ENCODE peak calls at places on chromosomes 3 and 15, in nine cellular contexts. One of them, this sample, is unnamed.

GRCh38 chr3:89859738-89860137 is 752.3 kb downstream of the EPHA3 start:
- DNase-seq in CD4-positive, alpha-beta T cell: no peak
- DNase-seq in esophagus squamous epithelium: no peak
- DNase-seq in A673: no peak
- DNase-seq in cardiac muscle cell: no peak
- DNase-seq in lower leg skin: no peak
- DNase-seq in lower lobe of right lung: no peak
- DNase-seq in neural crest cell: no peak
- DNase-seq in fibroblast of pulmonary artery: no peak
- DNase-seq in this sample: no peak

GRCh38 chr3:187210555-187211327 is 13.5 kb downstream of the RTP1 start:
- DNase-seq in CD4-positive, alpha-beta T cell: no peak
- DNase-seq in esophagus squamous epithelium: no peak
- DNase-seq in A673: peak
- DNase-seq in cardiac muscle cell: peak
- DNase-seq in lower leg skin: no peak
- DNase-seq in lower lobe of right lung: no peak
- DNase-seq in neural crest cell: no peak
- DNase-seq in fibroblast of pulmonary artery: peak
- DNase-seq in this sample: no peak

GRCh38 chr3:40290396-40290795 is 19.1 kb upstream of the EIF1B start:
- DNase-seq in CD4-positive, alpha-beta T cell: no peak
- DNase-seq in esophagus squamous epithelium: no peak
- DNase-seq in A673: no peak
- DNase-seq in cardiac muscle cell: no peak
- DNase-seq in lower leg skin: no peak
- DNase-seq in lower lobe of right lung: no peak
- DNase-seq in neural crest cell: no peak
- DNase-seq in fibroblast of pulmonary artery: no peak
- DNase-seq in this sample: peak

GRCh38 chr3:17850448-17850847 is 108.0 kb upstream of the TBC1D5 start:
- DNase-seq in CD4-positive, alpha-beta T cell: no peak
- DNase-seq in esophagus squamous epithelium: no peak
- DNase-seq in A673: no peak
- DNase-seq in cardiac muscle cell: peak
- DNase-seq in lower leg skin: no peak
- DNase-seq in lower lobe of right lung: no peak
- DNase-seq in neural crest cell: no peak
- DNase-seq in fibroblast of pulmonary artery: peak
- DNase-seq in this sample: no peak

GRCh38 chr15:70479785-70480184 is 283.6 kb downstream of the UACA start:
- DNase-seq in CD4-positive, alpha-beta T cell: no peak
- DNase-seq in esophagus squamous epithelium: no peak
- DNase-seq in A673: no peak
- DNase-seq in cardiac muscle cell: no peak
- DNase-seq in lower leg skin: no peak
- DNase-seq in lower lobe of right lung: no peak
- DNase-seq in neural crest cell: no peak
- DNase-seq in fibroblast of pulmonary artery: no peak
- DNase-seq in this sample: no peak

GRCh38 chr3:123394391-123395022 is 54.4 kb downstream of the ADCY5 start:
- DNase-seq in CD4-positive, alpha-beta T cell: no peak
- DNase-seq in esophagus squamous epithelium: no peak
- DNase-seq in A673: no peak
- DNase-seq in cardiac muscle cell: no peak
- DNase-seq in lower leg skin: no peak
- DNase-seq in lower lobe of right lung: no peak
- DNase-seq in neural crest cell: no peak
- DNase-seq in fibroblast of pulmonary artery: no peak
- DNase-seq in this sample: no peak

GRCh38 chr15:48887144-48887543 is 9.2 kb downstream of the EID1 start:
- DNase-seq in CD4-positive, alpha-beta T cell: no peak
- DNase-seq in esophagus squamous epithelium: no peak
- DNase-seq in A673: no peak
- DNase-seq in cardiac muscle cell: no peak
- DNase-seq in lower leg skin: no peak
- DNase-seq in lower lobe of right lung: no peak
- DNase-seq in neural crest cell: no peak
- DNase-seq in fibroblast of pulmonary artery: no peak
- DNase-seq in this sample: no peak

GRCh38 chr3:188491276-188491687 is 337.3 kb downstream of the LPP start:
- DNase-seq in CD4-positive, alpha-beta T cell: no peak
- DNase-seq in esophagus squamous epithelium: no peak
- DNase-seq in A673: no peak
- DNase-seq in cardiac muscle cell: no peak
- DNase-seq in lower leg skin: no peak
- DNase-seq in lower lobe of right lung: no peak
- DNase-seq in neural crest cell: no peak
- DNase-seq in fibroblast of pulmonary artery: peak
- DNase-seq in this sample: no peak

GRCh38 chr15:62847900-62848489 is 194.6 kb upstream of the TPM1 start:
- DNase-seq in CD4-positive, alpha-beta T cell: no peak
- DNase-seq in esophagus squamous epithelium: no peak
- DNase-seq in A673: peak
- DNase-seq in cardiac muscle cell: peak
- DNase-seq in lower leg skin: peak
- DNase-seq in lower lobe of right lung: peak
- DNase-seq in neural crest cell: peak
- DNase-seq in fibroblast of pulmonary artery: peak
- DNase-seq in this sample: peak

GRCh38 chr15:100111103-100112060 is 230.4 kb downstream of the ADAMTS17 start:
- DNase-seq in CD4-positive, alpha-beta T cell: no peak
- DNase-seq in esophagus squamous epithelium: no peak
- DNase-seq in A673: peak
- DNase-seq in cardiac muscle cell: peak
- DNase-seq in lower leg skin: peak
- DNase-seq in lower lobe of right lung: no peak
- DNase-seq in neural crest cell: no peak
- DNase-seq in fibroblast of pulmonary artery: peak
- DNase-seq in this sample: peak

GRCh38 chr15:47811160-47811559 is 93.9 kb downstream of the SEMA6D start:
- DNase-seq in CD4-positive, alpha-beta T cell: no peak
- DNase-seq in esophagus squamous epithelium: no peak
- DNase-seq in A673: no peak
- DNase-seq in cardiac muscle cell: no peak
- DNase-seq in lower leg skin: no peak
- DNase-seq in lower lobe of right lung: no peak
- DNase-seq in neural crest cell: no peak
- DNase-seq in fibroblast of pulmonary artery: no peak
- DNase-seq in this sample: no peak

GRCh38 chr3:193938613-193939012 is 197.3 kb upstream of the HES1 start:
- DNase-seq in CD4-positive, alpha-beta T cell: no peak
- DNase-seq in esophagus squamous epithelium: no peak
- DNase-seq in A673: no peak
- DNase-seq in cardiac muscle cell: no peak
- DNase-seq in lower leg skin: no peak
- DNase-seq in lower lobe of right lung: no peak
- DNase-seq in neural crest cell: no peak
- DNase-seq in fibroblast of pulmonary artery: no peak
- DNase-seq in this sample: no peak

GRCh38 chr3:45606991-45607712 is 12.6 kb downstream of the LIMD1 start:
- DNase-seq in CD4-positive, alpha-beta T cell: no peak
- DNase-seq in esophagus squamous epithelium: no peak
- DNase-seq in A673: no peak
- DNase-seq in cardiac muscle cell: no peak
- DNase-seq in lower leg skin: no peak
- DNase-seq in lower lobe of right lung: peak
- DNase-seq in neural crest cell: no peak
- DNase-seq in fibroblast of pulmonary artery: no peak
- DNase-seq in this sample: no peak

GRCh38 chr15:41892621-41893421 is 1.0 kb downstream of the SPTBN5 start:
- DNase-seq in CD4-positive, alpha-beta T cell: peak
- DNase-seq in esophagus squamous epithelium: no peak
- DNase-seq in A673: no peak
- DNase-seq in cardiac muscle cell: no peak
- DNase-seq in lower leg skin: no peak
- DNase-seq in lower lobe of right lung: peak
- DNase-seq in neural crest cell: no peak
- DNase-seq in fibroblast of pulmonary artery: no peak
- DNase-seq in this sample: peak

GRCh38 chr3:144229973-144230372 is 258.4 kb downstream of the DIPK2A start:
- DNase-seq in CD4-positive, alpha-beta T cell: no peak
- DNase-seq in esophagus squamous epithelium: no peak
- DNase-seq in A673: no peak
- DNase-seq in cardiac muscle cell: no peak
- DNase-seq in lower leg skin: no peak
- DNase-seq in lower lobe of right lung: no peak
- DNase-seq in neural crest cell: no peak
- DNase-seq in fibroblast of pulmonary artery: peak
- DNase-seq in this sample: no peak

GRCh38 chr3:177624523-177625495 is 427.5 kb upstream of the TBL1XR1 start:
- DNase-seq in CD4-positive, alpha-beta T cell: no peak
- DNase-seq in esophagus squamous epithelium: no peak
- DNase-seq in A673: no peak
- DNase-seq in cardiac muscle cell: no peak
- DNase-seq in lower leg skin: no peak
- DNase-seq in lower lobe of right lung: no peak
- DNase-seq in neural crest cell: no peak
- DNase-seq in fibroblast of pulmonary artery: no peak
- DNase-seq in this sample: peak
- TF ChIP-seq CTCF in CD4-positive, alpha-beta T cell: no peak
- TF ChIP-seq CTCF in esophagus squamous epithelium: no peak
- TF ChIP-seq CTCF in A673: no peak
- TF ChIP-seq CTCF in cardiac muscle cell: no peak
- TF ChIP-seq CTCF in lower leg skin: no peak
- TF ChIP-seq CTCF in lower lobe of right lung: no peak
- TF ChIP-seq CTCF in neural crest cell: no peak
- TF ChIP-seq CTCF in fibroblast of pulmonary artery: no peak
- TF ChIP-seq CTCF in this sample: no peak

GRCh38 chr3:12483364-12483763 is 916 bp upstream of the TSEN2 start:
- DNase-seq in CD4-positive, alpha-beta T cell: no peak
- DNase-seq in esophagus squamous epithelium: no peak
- DNase-seq in A673: peak
- DNase-seq in cardiac muscle cell: peak
- DNase-seq in lower leg skin: peak
- DNase-seq in lower lobe of right lung: no peak
- DNase-seq in neural crest cell: no peak
- DNase-seq in fibroblast of pulmonary artery: peak
- DNase-seq in this sample: no peak

GRCh38 chr3:12486001-12486400 is 1.7 kb downstream of the TSEN2 start:
- DNase-seq in CD4-positive, alpha-beta T cell: no peak
- DNase-seq in esophagus squamous epithelium: no peak
- DNase-seq in A673: no peak
- DNase-seq in cardiac muscle cell: no peak
- DNase-seq in lower leg skin: no peak
- DNase-seq in lower lobe of right lung: no peak
- DNase-seq in neural crest cell: no peak
- DNase-seq in fibroblast of pulmonary artery: no peak
- DNase-seq in this sample: no peak

GRCh38 chr3:12483872-12484197 is 445 bp upstream of the TSEN2 start:
- DNase-seq in CD4-positive, alpha-beta T cell: no peak
- DNase-seq in esophagus squamous epithelium: no peak
- DNase-seq in A673: no peak
- DNase-seq in cardiac muscle cell: no peak
- DNase-seq in lower leg skin: peak
- DNase-seq in lower lobe of right lung: peak
- DNase-seq in neural crest cell: no peak
- DNase-seq in fibroblast of pulmonary artery: no peak
- DNase-seq in this sample: no peak

GRCh38 chr3:12484983-12485327 is 675 bp downstream of the TSEN2 start:
- DNase-seq in CD4-positive, alpha-beta T cell: no peak
- DNase-seq in esophagus squamous epithelium: no peak
- DNase-seq in A673: no peak
- DNase-seq in cardiac muscle cell: no peak
- DNase-seq in lower leg skin: no peak
- DNase-seq in lower lobe of right lung: no peak
- DNase-seq in neural crest cell: no peak
- DNase-seq in fibroblast of pulmonary artery: no peak
- DNase-seq in this sample: no peak

GRCh38 chr3:12484198-12484982 is at the start of gene TSEN2:
- DNase-seq in CD4-positive, alpha-beta T cell: peak
- DNase-seq in esophagus squamous epithelium: peak
- DNase-seq in A673: peak
- DNase-seq in cardiac muscle cell: peak
- DNase-seq in lower leg skin: peak
- DNase-seq in lower lobe of right lung: peak
- DNase-seq in neural crest cell: peak
- DNase-seq in fibroblast of pulmonary artery: peak
- DNase-seq in this sample: peak
- TF ChIP-seq CTCF in CD4-positive, alpha-beta T cell: no peak
- TF ChIP-seq CTCF in esophagus squamous epithelium: no peak
- TF ChIP-seq CTCF in A673: peak
- TF ChIP-seq CTCF in cardiac muscle cell: peak
- TF ChIP-seq CTCF in lower leg skin: no peak
- TF ChIP-seq CTCF in lower lobe of right lung: peak
- TF ChIP-seq CTCF in neural crest cell: no peak
- TF ChIP-seq CTCF in fibroblast of pulmonary artery: peak
- TF ChIP-seq CTCF in this sample: no peak

GRCh38 chr3:36597422-36597821 is 166.9 kb downstream of the DCLK3 start:
- DNase-seq in CD4-positive, alpha-beta T cell: no peak
- DNase-seq in esophagus squamous epithelium: no peak
- DNase-seq in A673: peak
- DNase-seq in cardiac muscle cell: peak
- DNase-seq in lower leg skin: no peak
- DNase-seq in lower lobe of right lung: no peak
- DNase-seq in neural crest cell: no peak
- DNase-seq in fibroblast of pulmonary artery: peak
- DNase-seq in this sample: no peak

GRCh38 chr3:36595531-36595930 is 168.8 kb downstream of the DCLK3 start:
- DNase-seq in CD4-positive, alpha-beta T cell: no peak
- DNase-seq in esophagus squamous epithelium: no peak
- DNase-seq in A673: no peak
- DNase-seq in cardiac muscle cell: no peak
- DNase-seq in lower leg skin: no peak
- DNase-seq in lower lobe of right lung: no peak
- DNase-seq in neural crest cell: no peak
- DNase-seq in fibroblast of pulmonary artery: no peak
- DNase-seq in this sample: no peak

GRCh38 chr3:36596411-36596810 is 167.9 kb downstream of the DCLK3 start:
- DNase-seq in CD4-positive, alpha-beta T cell: no peak
- DNase-seq in esophagus squamous epithelium: no peak
- DNase-seq in A673: no peak
- DNase-seq in cardiac muscle cell: no peak
- DNase-seq in lower leg skin: no peak
- DNase-seq in lower lobe of right lung: no peak
- DNase-seq in neural crest cell: no peak
- DNase-seq in fibroblast of pulmonary artery: no peak
- DNase-seq in this sample: no peak

DNA sequence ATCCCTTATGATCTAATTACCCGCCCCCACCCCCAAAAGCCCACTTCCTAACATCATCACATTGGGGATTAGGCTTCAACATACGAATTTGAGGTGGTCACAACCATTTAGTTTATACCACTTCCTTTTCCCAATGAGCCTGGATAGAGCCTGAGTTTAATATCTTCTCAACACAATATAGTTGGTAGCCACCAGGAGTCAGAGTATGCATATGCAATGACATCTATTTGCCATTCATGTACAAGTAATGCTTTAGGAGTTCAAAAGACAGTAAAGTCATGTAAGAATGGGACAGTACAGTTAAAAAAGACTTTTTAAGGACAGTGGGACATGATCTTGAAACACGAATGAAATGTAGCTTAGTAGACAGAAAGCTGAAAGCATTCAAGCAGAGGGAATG is 172.4 kb downstream of the DCLK3 start:
- DNase-seq in CD4-positive, alpha-beta T cell: no peak
- DNase-seq in esophagus squamous epithelium: no peak
- DNase-seq in A673: no peak
- DNase-seq in cardiac muscle cell: peak
- DNase-seq in lower leg skin: no peak
- DNase-seq in lower lobe of right lung: no peak
- DNase-seq in neural crest cell: no peak
- DNase-seq in fibroblast of pulmonary artery: peak
- DNase-seq in this sample: no peak
- TF ChIP-seq CTCF in CD4-positive, alpha-beta T cell: no peak
- TF ChIP-seq CTCF in esophagus squamous epithelium: no peak
- TF ChIP-seq CTCF in A673: peak
- TF ChIP-seq CTCF in cardiac muscle cell: peak
- TF ChIP-seq CTCF in lower leg skin: no peak
- TF ChIP-seq CTCF in lower lobe of right lung: no peak
- TF ChIP-seq CTCF in neural crest cell: no peak
- TF ChIP-seq CTCF in fibroblast of pulmonary artery: no peak
- TF ChIP-seq CTCF in this sample: no peak

GRCh38 chr15:80323285-80323684 is 71.3 kb upstream of the CTXND1 start:
- DNase-seq in CD4-positive, alpha-beta T cell: no peak
- DNase-seq in esophagus squamous epithelium: no peak
- DNase-seq in A673: no peak
- DNase-seq in cardiac muscle cell: no peak
- DNase-seq in lower leg skin: no peak
- DNase-seq in lower lobe of right lung: no peak
- DNase-seq in neural crest cell: no peak
- DNase-seq in fibroblast of pulmonary artery: no peak
- DNase-seq in this sample: no peak
- TF ChIP-seq CTCF in CD4-positive, alpha-beta T cell: no peak
- TF ChIP-seq CTCF in esophagus squamous epithelium: peak
- TF ChIP-seq CTCF in A673: no peak
- TF ChIP-seq CTCF in cardiac muscle cell: peak
- TF ChIP-seq CTCF in lower leg skin: no peak
- TF ChIP-seq CTCF in lower lobe of right lung: no peak
- TF ChIP-seq CTCF in neural crest cell: peak
- TF ChIP-seq CTCF in fibroblast of pulmonary artery: peak
- TF ChIP-seq CTCF in this sample: no peak